ENCODE peak calls at places on chromosome 22, in nine cellular contexts. Y is activated CD4-positive, alpha-beta T cell treated with anti-CD3 and anti-CD28 coated beads, Interleukin-2, amount 50 U/mL, for 1 hour; S is psoas muscle; O is fibroblast of mammary gland; E is endodermal cell; W is GM12865; V is H54; D is stimulated activated CD8-positive, alpha-beta memory T cell treated with anti-CD3 and anti-CD28 coated beads, Interleukin-4, amount 100 ng/mL, for 1 hour; B is stimulated activated CD4-positive, alpha-beta T cell treated with anti-CD3 and anti-CD28 coated beads, Interleukin-2, amount 100 ng/mL, for 24 hours. C is an unnamed sample.

GRCh38 chr22:46175631-46176030 is 25.3 kb downstream of the PPARA start:
- DNase-seq in Y (no peak), S (no peak), O (peak; percentile 87), E (no peak), W (no peak), V (peak; percentile 12), D (no peak), B (no peak), C (no peak)

GRCh38 chr22:24134090-24134846 is 47.0 kb upstream of the SUSD2 start:
- DNase-seq in Y (peak; percentile 74), S (no peak), O (peak; percentile 33), E (peak; percentile 59), W (no peak), V (no peak), D (peak; percentile 67), B (peak; percentile 56), C (no peak)

GRCh38 chr22:49232319-49233067 is 595.2 kb downstream of the BRD1 start:
- DNase-seq in Y (no peak), S (no peak), O (no peak), E (no peak), W (no peak), V (no peak), D (no peak), B (no peak), C (no peak)

GRCh38 chr22:28345304-28345703 is 334.3 kb downstream of the TTC28 start:
- DNase-seq in Y (no peak), S (no peak), O (peak; percentile 33), E (no peak), W (no peak), V (no peak), D (no peak), B (no peak), C (no peak)

GRCh38 chr22:22773979-22774738 is 113.5 kb upstream of the IGLL5 start:
- DNase-seq in Y (no peak), S (no peak), O (no peak), E (no peak), W (peak; percentile 21), V (no peak), D (no peak), B (no peak), C (no peak)

GRCh38 chr22:39138357-39138997 is 14.0 kb downstream of the CBX7 start:
- DNase-seq in Y (no peak), S (no peak), O (no peak), E (peak; percentile 52), W (no peak), V (no peak), D (no peak), B (no peak), C (no peak)

GRCh38 chr22:46563381-46564083 is 26.1 kb upstream of the CELSR1 start:
- DNase-seq in Y (peak; percentile 82), S (peak; percentile 88), O (peak; percentile 34), E (peak; percentile 92), W (peak; percentile 81), V (no peak), D (peak; percentile 40), B (peak; percentile 86), C (no peak)

GRCh38 chr22:47022075-47022473 is 259.6 kb downstream of the TBC1D22A start:
- DNase-seq in Y (no peak), S (no peak), O (no peak), E (no peak), W (no peak), V (no peak), D (no peak), B (no peak), C (no peak)

GRCh38 chr22:49081926-49082325 is 745.7 kb downstream of the BRD1 start:
- DNase-seq in Y (no peak), S (peak; percentile 10), O (no peak), E (no peak), W (no peak), V (no peak), D (no peak), B (no peak), C (no peak)

GRCh38 chr22:35961480-35961902 is 67.1 kb downstream of the RBFOX2 start:
- DNase-seq in Y (no peak), S (no peak), O (peak; percentile 76), E (peak; percentile 86), W (no peak), V (peak; percentile 54), D (no peak), B (no peak), C (no peak)

GRCh38 chr22:29933619-29934018 is 50.6 kb downstream of the MTMR3 start:
- DNase-seq in Y (no peak), S (no peak), O (no peak), E (no peak), W (no peak), V (no peak), D (no peak), B (no peak), C (no peak)

GRCh38 chr22:30266445-30267381 is at the start of gene OSM:
- DNase-seq in Y (peak; percentile 55), S (peak; percentile 83), O (no peak), E (no peak), W (peak; percentile 69), V (no peak), D (peak; percentile 39), B (peak; percentile 67), C (no peak)

GRCh38 chr22:32721328-32722180 is 80.0 kb upstream of the TIMP3 start:
- DNase-seq in Y (no peak), S (no peak), O (no peak), E (no peak), W (no peak), V (no peak), D (no peak), B (no peak), C (no peak)

GRCh38 chr22:44286673-44287072 is 26.1 kb downstream of the SHISAL1 start:
- DNase-seq in Y (no peak), S (no peak), O (peak; percentile 18), E (no peak), W (no peak), V (no peak), D (no peak), B (no peak), C (no peak)

GRCh38 chr22:46002757-46003270 is 25.9 kb upstream of the WNT7B start:
- DNase-seq in Y (no peak), S (peak; percentile 66), O (peak; percentile 62), E (no peak), W (no peak), V (peak; percentile 71), D (no peak), B (no peak), C (no peak)

GRCh38 chr22:36922097-36922608 is 8.7 kb downstream of the CSF2RB start:
- DNase-seq in Y (no peak), S (no peak), O (no peak), E (peak; percentile 80), W (no peak), V (no peak), D (no peak), B (no peak), C (no peak)

GRCh38 chr22:23772315-23773246 is at the start of gene MMP11:
- DNase-seq in Y (peak; percentile 54), S (peak; percentile 77), O (no peak), E (peak; percentile 91), W (peak; percentile 58), V (no peak), D (no peak), B (peak; percentile 66), C (no peak)

GRCh38 chr22:21778705-21779363 is 43.2 kb upstream of the YPEL1 start:
- DNase-seq in Y (no peak), S (no peak), O (peak; percentile 78), E (no peak), W (no peak), V (peak; percentile 20), D (no peak), B (no peak), C (no peak)

GRCh38 chr22:29253561-29254282 is 14.1 kb downstream of the RHBDD3 start:
- DNase-seq in Y (no peak), S (no peak), O (no peak), E (no peak), W (no peak), V (no peak), D (no peak), B (no peak), C (no peak)

GRCh38 chr22:49976439-49977175 is 16.0 kb downstream of the PIM3 start:
- DNase-seq in Y (no peak), S (no peak), O (no peak), E (no peak), W (peak; percentile 68), V (no peak), D (no peak), B (peak; percentile 69), C (no peak)

GRCh38 chr22:44892243-44892642 is 117.6 kb downstream of the PHF21B start:
- DNase-seq in Y (no peak), S (no peak), O (no peak), E (peak; percentile 37), W (no peak), V (no peak), D (no peak), B (no peak), C (no peak)

GRCh38 chr22:45039206-45039605 is 29.4 kb upstream of the PHF21B start:
- DNase-seq in Y (no peak), S (no peak), O (no peak), E (no peak), W (no peak), V (no peak), D (no peak), B (no peak), C (no peak)